ENCODE peak calls at places on chromosomes 3 and 15, in ten cellular contexts. G, J, T, Z, A, S, H, R, I and B are unnamed samples.

GRCh38 chr3:70501596-70501995 is 189.2 kb upstream of the MDFIC2 start:
- DNase-seq in T (no peak), A (no peak), G (no peak), S (no peak), I (no peak), Z (no peak), J (no peak), R (no peak), H (peak; percentile 93), B (no peak)

GRCh38 chr3:50246517-50246954 is 10.5 kb downstream of the GNAI2 start:
- DNase-seq in I (peak; percentile 91), H (peak; percentile 85), Z (peak; percentile 63), G (peak; percentile 98), R (peak; percentile 81), T (peak; percentile 45), J (peak; percentile 45), S (no peak), A (no peak), B (no peak)

GRCh38 chr3:195802261-195802701 is 9.4 kb downstream of the MUC4 start:
- DNase-seq in A (no peak), Z (no peak), J (no peak), I (peak; percentile 63), H (no peak), T (no peak), R (no peak), G (no peak), S (no peak), B (no peak)

GRCh38 chr15:61545763-61546162 is 316.7 kb upstream of the RORA start:
- DNase-seq in J (no peak), T (no peak), H (no peak), S (no peak), Z (no peak), G (no peak), I (no peak), R (no peak), A (peak; percentile 35), B (no peak)

GRCh38 chr15:69807752-69808151 is 290.0 kb downstream of the TLE3 start:
- DNase-seq in Z (no peak), S (no peak), R (peak; percentile 8), J (no peak), G (no peak), A (no peak), H (no peak), T (peak; percentile 26), I (peak; percentile 83), B (no peak)

GRCh38 chr3:43053291-43053690 is 52.6 kb downstream of the POMGNT2 start:
- DNase-seq in R (no peak), J (no peak), G (no peak), A (no peak), T (no peak), H (no peak), Z (no peak), I (no peak), S (no peak), B (no peak)

GRCh38 chr3:125136515-125136914 is 76.0 kb downstream of the SLC12A8 start:
- DNase-seq in R (no peak), G (no peak), Z (no peak), T (no peak), A (no peak), H (no peak), S (no peak), J (no peak), I (no peak), B (no peak)

GRCh38 chr15:83163032-83163431 is 44.6 kb downstream of the HDGFL3 start:
- DNase-seq in Z (no peak), H (no peak), R (no peak), G (no peak), J (no peak), A (no peak), S (no peak), T (no peak), I (no peak), B (no peak)

GRCh38 chr3:72820405-72820804 is 27.8 kb downstream of the SHQ1 start:
- DNase-seq in G (no peak), Z (no peak), I (no peak), R (no peak), T (no peak), J (no peak), S (peak; percentile 59), H (no peak), A (no peak), B (no peak)

GRCh38 chr3:169215953-169216352 is 447.6 kb downstream of the MECOM start:
- DNase-seq in A (no peak), Z (no peak), R (no peak), H (no peak), I (no peak), G (no peak), T (no peak), J (no peak), S (no peak), B (no peak)

GRCh38 chr3:172012775-172013174 is 26.6 kb upstream of the FNDC3B start:
- DNase-seq in G (no peak), H (no peak), R (no peak), A (no peak), Z (no peak), J (no peak), T (no peak), S (no peak), I (no peak), B (no peak)

GRCh38 chr3:28972921-28973320 is 307.9 kb upstream of the RBMS3 start:
- DNase-seq in Z (no peak), A (no peak), S (no peak), R (no peak), G (peak; percentile 74), H (no peak), J (no peak), I (no peak), T (no peak), B (no peak)

GRCh38 chr15:98855815-98856539 is 151.6 kb downstream of the PGPEP1L start:
- DNase-seq in I (no peak), A (no peak), Z (no peak), T (no peak), H (no peak), G (no peak), R (no peak), J (no peak), S (no peak), B (no peak)
- TF ChIP-seq CTCF in I (no peak), A (no peak), Z (no peak), T (no peak), H (no peak), G (no peak), R (no peak), J (no peak), S (no peak), B (no peak)

GRCh38 chr3:122974764-122975162 is 52.8 kb downstream of the SEMA5B start:
- DNase-seq in R (no peak), A (no peak), I (no peak), J (no peak), Z (no peak), S (no peak), G (peak; percentile 18), T (peak; percentile 63), H (no peak), B (no peak)

GRCh38 chr3:122975163-122975923 is 52.2 kb downstream of the SEMA5B start:
- DNase-seq in J (no peak), S (no peak), R (no peak), H (no peak), I (no peak), G (peak; percentile 56), T (no peak), A (peak; percentile 9), Z (peak; percentile 56), B (no peak)

GRCh38 chr3:122978569-122978968 is 49.0 kb downstream of the SEMA5B start:
- DNase-seq in J (no peak), I (no peak), Z (no peak), G (no peak), S (no peak), T (no peak), R (no peak), A (no peak), H (no peak), B (no peak)

GRCh38 chr3:122975924-122976293 is 51.7 kb downstream of the SEMA5B start:
- DNase-seq in R (no peak), S (no peak), A (no peak), Z (no peak), J (no peak), H (no peak), G (no peak), I (no peak), T (no peak), B (no peak)

DNA sequence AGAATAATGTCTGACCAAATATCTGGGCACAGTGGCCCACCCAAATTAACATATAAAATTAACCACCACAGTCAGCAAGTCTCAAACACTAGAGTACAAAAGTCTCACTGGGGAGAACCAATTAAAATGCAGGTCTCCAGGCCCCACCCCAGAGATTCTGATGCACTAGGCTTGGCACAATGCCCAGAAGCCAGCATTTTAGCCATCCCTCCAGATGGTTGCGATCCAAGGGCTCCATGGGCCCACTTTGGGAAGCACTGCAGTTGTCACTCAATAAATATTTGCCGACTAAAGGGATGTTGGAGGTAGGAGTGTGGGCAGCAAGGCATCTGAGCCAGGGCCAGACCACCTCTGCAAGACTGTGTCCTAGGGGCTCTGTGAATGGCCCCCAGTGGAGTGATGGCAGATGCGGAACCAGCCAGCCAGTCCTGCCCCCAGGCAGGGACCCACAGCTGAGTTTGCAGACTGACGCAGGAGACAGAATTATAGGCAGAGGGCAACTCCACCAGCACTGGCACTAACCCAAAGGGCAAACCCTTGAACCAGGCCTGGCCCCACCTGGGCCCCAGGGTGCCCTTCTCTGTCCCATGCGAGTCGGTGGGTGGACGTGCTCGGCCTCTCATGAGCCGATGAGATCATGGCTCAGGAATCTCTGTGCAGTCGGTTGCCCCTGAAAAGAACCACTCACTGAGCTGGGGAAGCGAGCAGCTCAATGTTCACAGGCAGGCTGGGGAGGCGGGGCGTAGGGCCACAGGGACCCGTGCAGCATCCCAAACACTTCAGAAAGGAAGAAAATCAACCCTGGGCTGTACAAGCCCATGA is 49.7 kb downstream of the SEMA5B start:
- DNase-seq in A (peak; percentile 69), H (no peak), I (no peak), G (peak; percentile 30), R (no peak), J (no peak), Z (peak; percentile 67), T (peak; percentile 64), S (no peak), B (peak; percentile 27)
- H3K27me3 ChIP-seq in A (no peaks in the 10 kb centered on the region), H (no peaks in the 10 kb centered on the region), I (no peaks in the 10 kb centered on the region), G (peaks cover 50% of the 10 kb centered on the region), R (no peaks in the 10 kb centered on the region), J (no peaks in the 10 kb centered on the region), Z (no peaks in the 10 kb centered on the region), T (no peaks in the 10 kb centered on the region), S (no peaks in the 10 kb centered on the region), B (peaks cover 7% of the 10 kb centered on the region)

GRCh38 chr15:31758126-31758525 is 272.2 kb upstream of the CHRNA7 start:
- DNase-seq in J (peak; percentile 85), T (peak; percentile 64), I (no peak), A (no peak), H (peak; percentile 95), S (peak; percentile 30), G (peak; percentile 3), Z (no peak), R (peak; percentile 16), B (no peak)
- TF ChIP-seq CTCF in J (no peak), T (no peak), I (no peak), A (no peak), H (no peak), S (no peak), G (no peak), Z (no peak), R (no peak), B (no peak)

DNA sequence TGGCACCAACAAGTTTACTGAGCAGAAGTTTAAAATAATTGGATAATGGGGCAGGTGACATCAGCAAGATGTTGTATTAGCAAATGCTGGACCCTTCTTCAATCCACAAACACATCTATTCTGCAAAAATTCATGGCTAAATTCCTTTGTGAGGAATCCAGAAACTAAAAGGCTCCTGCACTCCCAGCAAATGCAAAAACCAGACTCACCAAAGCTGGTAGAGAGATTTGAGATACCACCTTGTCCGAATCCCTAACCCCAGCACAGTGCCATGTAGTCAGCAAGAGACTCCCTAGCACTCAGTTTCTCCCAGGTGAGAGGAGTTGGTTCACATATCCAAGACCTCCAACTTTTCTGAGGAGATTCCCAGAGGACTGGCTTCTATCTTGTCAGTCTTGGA is 21.7 kb downstream of the GREM1 start:
- DNase-seq in A (no peak), J (no peak), Z (no peak), S (no peak), T (no peak), H (no peak), G (no peak), R (no peak), I (no peak), B (no peak)
- H3K27me3 ChIP-seq in A (no peaks in the 10 kb centered on the region), J (no peaks in the 10 kb centered on the region), Z (no peaks in the 10 kb centered on the region), S (no peaks in the 10 kb centered on the region), T (no peaks in the 10 kb centered on the region), H (no peaks in the 10 kb centered on the region), G (no peaks in the 10 kb centered on the region), R (no peaks in the 10 kb centered on the region), I (peaks cover 12% of the 10 kb centered on the region), B (no peaks in the 10 kb centered on the region)